ENCODE peak calls at places on chromosome 13, in six cellular contexts. V is A549, X is SK-N-SH, Z is GM12878, T is K562, S is HepG2. K is an unnamed sample.

GRCh38 chr13:33642374-33643065 is 175.4 kb upstream of the RFC3 start:
- DNase-seq in S (peak), V (peak), Z (no peak), T (no peak), X (no peak), K (peak)

GRCh38 chr13:30400376-30400775 is 21.9 kb upstream of the UBE2L5 start:
- DNase-seq in V (no peak), S (no peak), T (no peak), X (no peak), Z (no peak), K (no peak)

GRCh38 chr13:99058527-99059495 is 80.9 kb upstream of the DOCK9 start:
- DNase-seq in Z (no peak), S (no peak), V (no peak), T (no peak), X (no peak), K (no peak)

GRCh38 chr13:108828053-108828806 is 198.8 kb downstream of the MYO16 start:
- DNase-seq in Z (no peak), S (no peak), X (no peak), V (no peak), T (no peak), K (no peak)

GRCh38 chr13:107239213-107239612 is 671.3 kb upstream of the ARGLU1 start:
- DNase-seq in X (no peak), T (no peak), S (no peak), Z (no peak), V (no peak), K (no peak)

GRCh38 chr13:32222046-32222676 is 93.0 kb downstream of the ZAR1L start:
- DNase-seq in S (no peak), T (no peak), Z (no peak), X (no peak), V (no peak), K (no peak)

GRCh38 chr13:112980441-112980840 is 11.4 kb downstream of the MCF2L start:
- DNase-seq in V (no peak), S (no peak), T (no peak), Z (no peak), X (peak), K (no peak)

GRCh38 chr13:72590091-72590490 is 137.3 kb downstream of the MZT1 start:
- DNase-seq in V (no peak), T (no peak), X (no peak), Z (no peak), S (no peak), K (no peak)

GRCh38 chr13:31912641-31913401 is 118.8 kb upstream of the FRY start:
- DNase-seq in Z (no peak), V (no peak), T (no peak), S (no peak), X (peak), K (no peak)

GRCh38 chr13:98252931-98253470 is 75.9 kb upstream of the RNF113B start:
- DNase-seq in V (no peak), X (no peak), Z (no peak), T (no peak), S (peak), K (peak)

GRCh38 chr13:66995366-66995663 is 234.8 kb downstream of the PCDH9 start:
- DNase-seq in S (no peak), T (no peak), X (no peak), Z (no peak), V (no peak), K (no peak)

GRCh38 chr13:31351376-31351775 is 151.6 kb downstream of the B3GLCT start:
- DNase-seq in S (no peak), T (no peak), X (no peak), V (no peak), Z (no peak), K (no peak)

GRCh38 chr13:99380921-99381645 is 73.9 kb upstream of the GPR183 start:
- DNase-seq in T (no peak), Z (peak), S (no peak), V (no peak), X (no peak), K (peak)

GRCh38 chr13:40681341-40682051 is 15.1 kb upstream of the FOXO1 start:
- DNase-seq in S (no peak), V (no peak), Z (no peak), X (peak), T (peak), K (no peak)

GRCh38 chr13:73722120-73722519 is 412.1 kb downstream of the KLF12 start:
- DNase-seq in Z (peak), T (no peak), S (peak), V (peak), X (peak), K (peak)

GRCh38 chr13:49828452-49828851 is 36.0 kb upstream of the KPNA3 start:
- DNase-seq in S (no peak), V (no peak), T (no peak), X (no peak), Z (no peak), K (no peak)

GRCh38 chr13:26978081-26978860 is 193.3 kb downstream of the USP12 start:
- DNase-seq in V (no peak), T (no peak), S (no peak), Z (no peak), X (no peak), K (no peak)

GRCh38 chr13:105139380-105140285 is 1395.8 kb downstream of the EFNB2 start:
- DNase-seq in T (no peak), X (no peak), Z (peak), V (peak), S (peak), K (peak)

GRCh38 chr13:99484405-99484981 is 16.8 kb upstream of the TM9SF2 start:
- DNase-seq in S (no peak), Z (no peak), V (no peak), T (no peak), X (no peak), K (peak)

GRCh38 chr13:26249551-26249950 is 4.4 kb upstream of the CDK8 start:
- DNase-seq in X (no peak), Z (no peak), S (no peak), V (no peak), T (no peak), K (no peak)

GRCh38 chr13:98822238-98822606 is 69.8 kb upstream of the SLC15A1 start:
- DNase-seq in T (no peak), X (peak), V (peak), Z (no peak), S (no peak), K (peak)

GRCh38 chr13:32932376-32932775 is 83.8 kb upstream of the KL start:
- DNase-seq in T (no peak), V (no peak), X (no peak), S (no peak), Z (no peak), K (no peak)

GRCh38 chr13:71395053-71395452 is 472.0 kb downstream of the DACH1 start:
- DNase-seq in V (no peak), Z (no peak), S (no peak), T (no peak), X (no peak), K (no peak)

GRCh38 chr13:114112231-114112825 is 20.1 kb downstream of the RASA3 start:
- DNase-seq in V (no peak), S (no peak), X (peak), Z (no peak), T (no peak), K (peak)

GRCh38 chr13:98521876-98522275 is 55.0 kb downstream of the STK24 start:
- DNase-seq in S (no peak), T (no peak), Z (no peak), V (no peak), X (no peak), K (no peak)

GRCh38 chr13:97387487-97388353 is 46.2 kb upstream of the RAP2A start:
- DNase-seq in V (no peak), Z (no peak), S (no peak), T (no peak), X (no peak), K (no peak)

GRCh38 chr13:39253774-39254173 is 215.5 kb downstream of the NHLRC3 start:
- DNase-seq in V (no peak), Z (no peak), S (no peak), X (no peak), T (no peak), K (peak)

GRCh38 chr13:98032168-98032567 is 78.7 kb downstream of the IPO5 start:
- DNase-seq in X (no peak), S (no peak), Z (no peak), V (no peak), T (no peak), K (no peak)

GRCh38 chr13:31012285-31013024 is 80.0 kb downstream of the TEX26 start:
- DNase-seq in S (peak), X (peak), T (no peak), Z (no peak), V (no peak), K (peak)

GRCh38 chr13:91017031-91017668 is 330.3 kb upstream of the MIR17HG start:
- DNase-seq in T (peak), Z (peak), X (peak), V (peak), S (no peak), K (peak)

GRCh38 chr13:112098699-112099098 is 31.8 kb downstream of the SOX1 start:
- DNase-seq in X (no peak), V (no peak), S (no peak), Z (no peak), T (no peak), K (no peak)

GRCh38 chr13:113455384-113455783 is 2.1 kb upstream of the ADPRHL1 start:
- DNase-seq in T (no peak), X (no peak), Z (no peak), S (no peak), V (no peak), K (no peak)

GRCh38 chr13:40518481-40518882 is 148.0 kb downstream of the FOXO1 start:
- DNase-seq in Z (peak), S (no peak), V (no peak), X (no peak), T (no peak), K (no peak)

GRCh38 chr13:75153834-75154233 is 328.1 kb downstream of the TBC1D4 start:
- DNase-seq in Z (no peak), X (no peak), T (no peak), S (no peak), V (no peak), K (no peak)

GRCh38 chr13:40665061-40665753 is 1.2 kb downstream of the FOXO1 start:
- DNase-seq in V (peak), Z (no peak), S (no peak), X (peak), T (peak), K (no peak)

GRCh38 chr13:97539651-97540230 is 105.8 kb downstream of the RAP2A start:
- DNase-seq in S (no peak), Z (no peak), V (no peak), T (no peak), X (no peak), K (peak)

GRCh38 chr13:65034266-65034665 is 2195.9 kb downstream of the PCDH9 start:
- DNase-seq in S (no peak), Z (no peak), V (no peak), X (peak), T (no peak), K (no peak)

GRCh38 chr13:86974251-86974994 is 696.7 kb upstream of the SLITRK5 start:
- DNase-seq in Z (no peak), X (no peak), S (no peak), V (no peak), T (no peak), K (no peak)

GRCh38 chr13:35874704-35875103 is 256.5 kb downstream of the DCLK1 start:
- DNase-seq in T (no peak), V (no peak), Z (no peak), S (no peak), X (no peak), K (no peak)

GRCh38 chr13:98576963-98577822 is at the start of gene STK24:
- DNase-seq in T (peak), V (peak), S (peak), Z (no peak), X (peak), K (peak)

GRCh38 chr13:79541426-79542049 is 60.6 kb downstream of the NDFIP2 start:
- DNase-seq in T (peak), S (peak), V (peak), Z (peak), X (peak), K (peak)
- TF ChIP-seq SMC3 in T (peak), S (peak), V (peak), Z (peak), X (peak), K (peak)

GRCh38 chr13:95918860-95919259 is 134.3 kb downstream of the UGGT2 start:
- DNase-seq in Z (no peak), T (no peak), S (no peak), V (no peak), X (no peak), K (no peak)

GRCh38 chr13:95924389-95924994 is 128.7 kb downstream of the UGGT2 start:
- DNase-seq in S (peak), Z (no peak), T (no peak), X (no peak), V (peak), K (peak)

GRCh38 chr13:95915102-95915501 is 138.1 kb downstream of the UGGT2 start:
- DNase-seq in S (no peak), T (no peak), V (no peak), Z (no peak), X (no peak), K (no peak)

GRCh38 chr13:95921485-95921884 is 131.7 kb downstream of the UGGT2 start:
- DNase-seq in X (no peak), Z (no peak), T (no peak), V (no peak), S (no peak), K (peak)

DNA sequence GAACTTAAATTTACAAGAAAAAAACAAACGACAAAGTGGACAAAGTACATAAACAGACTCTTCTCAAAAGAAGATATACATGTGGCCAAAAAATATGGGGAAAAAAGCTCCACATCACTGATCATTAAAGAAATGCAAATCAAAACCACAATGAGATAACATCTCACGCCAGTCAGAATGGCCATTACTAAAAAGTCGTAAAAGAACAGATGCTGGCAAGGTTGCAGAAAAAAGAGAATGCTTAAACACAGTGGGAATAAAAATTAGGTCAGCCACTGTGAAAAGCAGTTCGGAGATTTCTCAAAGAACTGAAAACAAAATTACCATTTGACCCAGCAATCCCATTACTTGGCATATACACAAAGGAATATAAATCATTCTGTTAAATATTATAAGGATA is 132.7 kb downstream of the UGGT2 start:
- DNase-seq in V (no peak), S (no peak), Z (no peak), X (no peak), T (no peak), K (no peak)
- TF ChIP-seq SMC3 in V (no peak), S (no peak), Z (no peak), X (no peak), T (no peak), K (no peak)

GRCh38 chr13:111058796-111059506 is 56.2 kb upstream of the ARHGEF7 start:
- DNase-seq in T (no peak), S (no peak), V (peak), X (no peak), Z (no peak), K (no peak)
- TF ChIP-seq SMC3 in T (no peak), S (no peak), V (no peak), X (no peak), Z (no peak), K (no peak)

GRCh38 chr13:110308377-110309158 is 1.5 kb downstream of the COL4A2 start:
- DNase-seq in V (peak), T (no peak), X (peak), Z (no peak), S (no peak), K (no peak)

GRCh38 chr13:110305949-110306339 is 1.0 kb downstream of the COL4A1 start:
- DNase-seq in X (no peak), V (no peak), Z (no peak), T (no peak), S (no peak), K (no peak)

GRCh38 chr13:110306340-110306959 is 507 bp downstream of the COL4A1 start:
- DNase-seq in Z (no peak), X (peak), S (no peak), V (no peak), T (no peak), K (no peak)

GRCh38 chr13:110307697-110308376 is 753 bp downstream of the COL4A2 start:
- DNase-seq in S (no peak), Z (no peak), T (no peak), X (no peak), V (peak), K (peak)

GRCh38 chr13:110306960-110307696 is at the start of the genes COL4A1 and COL4A2:
- DNase-seq in V (peak), Z (no peak), S (no peak), X (peak), T (no peak), K (peak)
- TF ChIP-seq SMC3 in V (no peak), Z (no peak), S (no peak), X (no peak), T (no peak), K (peak)

GRCh38 chr13:45162194-45162593 is 38.7 kb downstream of the KCTD4 start:
- DNase-seq in S (no peak), T (no peak), V (no peak), Z (no peak), X (no peak), K (peak)
- TF ChIP-seq SMC3 in S (no peak), T (no peak), V (no peak), Z (no peak), X (no peak), K (no peak)

GRCh38 chr13:93361703-93362102 is 135.1 kb downstream of the GPC6 start:
- DNase-seq in X (no peak), T (peak), S (peak), Z (no peak), V (peak), K (peak)
- TF ChIP-seq SMC3 in X (no peak), T (no peak), S (no peak), Z (no peak), V (no peak), K (no peak)

DNA sequence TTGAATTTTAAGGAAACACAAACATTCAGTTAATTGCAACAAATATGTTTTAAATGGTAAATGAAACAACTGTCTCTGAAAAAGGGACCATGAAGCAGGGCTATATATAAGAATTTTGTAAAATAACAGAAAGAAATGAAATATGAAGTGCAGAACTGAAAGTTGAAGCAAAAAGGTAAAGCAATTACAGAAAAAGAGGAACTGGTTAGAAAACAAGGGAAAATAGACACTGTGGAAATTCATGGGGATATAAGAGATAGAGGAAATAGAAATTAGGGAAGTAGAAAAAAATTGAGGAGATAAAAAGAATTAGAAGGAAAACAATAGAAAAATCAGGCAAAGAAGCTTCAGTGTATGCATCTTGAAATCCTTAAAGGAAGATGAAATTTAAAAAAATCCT is 40.0 kb upstream of the TDRD3 start:
- DNase-seq in V (no peak), T (no peak), X (no peak), Z (no peak), S (no peak), K (no peak)
- TF ChIP-seq SMC3 in V (no peak), T (no peak), X (no peak), Z (no peak), S (no peak), K (no peak)

GRCh38 chr13:104008075-104008474 is 941.9 kb upstream of the SLC10A2 start:
- DNase-seq in S (no peak), X (no peak), V (no peak), T (no peak), Z (no peak), K (no peak)

GRCh38 chr13:104001766-104002165 is 935.5 kb upstream of the SLC10A2 start:
- DNase-seq in T (no peak), V (no peak), X (no peak), S (no peak), Z (no peak), K (no peak)

GRCh38 chr13:104008571-104009435 is 942.6 kb upstream of the SLC10A2 start:
- DNase-seq in Z (no peak), X (peak), S (no peak), V (no peak), T (no peak), K (peak)

GRCh38 chr13:104004572-104004971 is 938.4 kb upstream of the SLC10A2 start:
- DNase-seq in X (no peak), S (no peak), V (no peak), T (no peak), Z (no peak), K (no peak)

GRCh38 chr13:104006625-104007061 is 940.4 kb upstream of the SLC10A2 start:
- DNase-seq in S (no peak), V (no peak), Z (no peak), X (peak), T (no peak), K (peak)
- TF ChIP-seq SMC3 in S (no peak), V (no peak), Z (no peak), X (peak), T (no peak), K (no peak)

GRCh38 chr13:42041017-42041683 is 7.3 kb upstream of the DGKH start:
- DNase-seq in V (peak), T (peak), S (no peak), X (peak), Z (peak), K (peak)
- TF ChIP-seq SMC3 in V (no peak), T (no peak), S (no peak), X (no peak), Z (no peak), K (no peak)

DNA sequence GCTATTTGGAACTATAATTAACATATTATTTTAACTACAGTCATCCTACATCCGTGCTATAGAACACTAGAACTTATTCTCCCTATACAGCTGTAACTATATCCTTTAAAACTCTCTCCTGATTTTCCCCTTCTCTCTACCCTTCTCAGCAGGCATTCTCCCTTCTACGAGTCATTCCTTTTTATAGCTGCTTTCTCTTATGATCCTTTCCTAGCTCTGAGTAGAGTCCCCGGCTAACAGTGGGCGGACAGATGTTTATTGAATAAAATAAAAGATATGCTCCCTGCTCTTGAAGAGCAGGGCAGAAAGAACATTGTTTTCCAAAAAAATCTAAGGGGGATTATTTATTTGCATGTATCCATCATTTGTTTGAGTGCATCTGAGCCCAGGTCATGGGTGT is 246.5 kb upstream of the TMTC4 start:
- DNase-seq in T (no peak), V (no peak), S (no peak), X (no peak), Z (no peak), K (peak)
- TF ChIP-seq SMC3 in T (no peak), V (no peak), S (no peak), X (no peak), Z (no peak), K (no peak)

K was measured in IMR-90.